ENCODE peak calls at places on chromosomes 13 and 19, in six cellular contexts. L, R, O, Z, X and P are unnamed samples.

GRCh38 chr19:56109216-56109615 is 11.9 kb downstream of the ZNF787 start:
- DNase-seq in L (no peak), R (no peak), O (no peak), Z (peak), X (no peak), P (no peak)

GRCh38 chr13:25675060-25675459 is 303.3 kb downstream of the ATP8A2 start:
- DNase-seq in L (no peak), R (no peak), O (no peak), Z (no peak), X (no peak), P (no peak)

GRCh38 chr19:6577410-6578125 is 13.4 kb downstream of the CD70 start:
- DNase-seq in L (peak), R (no peak), O (no peak), Z (no peak), X (no peak), P (no peak)

GRCh38 chr19:30388327-30388726 is 16.1 kb downstream of the ZNF536 start:
- DNase-seq in L (no peak), R (no peak), O (no peak), Z (no peak), X (no peak), P (no peak)

GRCh38 chr19:23799321-23799720 is 40.6 kb upstream of the ZNF681 start:
- DNase-seq in L (no peak), R (no peak), O (no peak), Z (no peak), X (no peak), P (no peak)

GRCh38 chr19:49387936-49388372 is at the start of gene KASH5:
- DNase-seq in L (no peak), R (no peak), O (no peak), Z (peak), X (peak), P (no peak)

GRCh38 chr13:64551755-64552154 is 2678.4 kb downstream of the PCDH9 start:
- DNase-seq in L (no peak), R (no peak), O (no peak), Z (peak), X (no peak), P (no peak)

GRCh38 chr19:18046066-18046718 is 38.2 kb downstream of the ARRDC2 start:
- DNase-seq in L (peak), R (no peak), O (no peak), Z (peak), X (no peak), P (no peak)

GRCh38 chr13:109764474-109765292 is 21.7 kb downstream of the IRS2 start:
- DNase-seq in L (peak), R (peak), O (no peak), Z (no peak), X (no peak), P (no peak)

GRCh38 chr19:15666883-15667282 is 6.0 kb upstream of the CYP4F12 start:
- DNase-seq in L (no peak), R (no peak), O (no peak), Z (no peak), X (no peak), P (no peak)

GRCh38 chr19:16587031-16588023 is 15.1 kb upstream of the SLC35E1 start:
- DNase-seq in L (peak), R (no peak), O (no peak), Z (peak), X (no peak), P (no peak)

GRCh38 chr19:4327252-4327876 is 11.3 kb downstream of the STAP2 start:
- DNase-seq in L (peak), R (peak), O (no peak), Z (peak), X (peak), P (no peak)

GRCh38 chr13:51814825-51815650 is 11.1 kb upstream of the DHRS12 start:
- DNase-seq in L (peak), R (no peak), O (no peak), Z (peak), X (peak), P (no peak)

GRCh38 chr19:2324220-2324948 is 4.0 kb downstream of the LSM7 start:
- DNase-seq in L (no peak), R (no peak), O (no peak), Z (no peak), X (no peak), P (no peak)

GRCh38 chr13:48741377-48741776 is 87.6 kb downstream of the CYSLTR2 start:
- DNase-seq in L (no peak), R (no peak), O (no peak), Z (peak), X (no peak), P (no peak)

GRCh38 chr19:35254341-35255297 is 5.8 kb downstream of the LSR start:
- DNase-seq in L (no peak), R (no peak), O (no peak), Z (no peak), X (no peak), P (no peak)

GRCh38 chr13:113625965-113626661 is 31.9 kb downstream of the ATP4B start:
- DNase-seq in L (no peak), R (peak), O (no peak), Z (peak), X (no peak), P (no peak)

DNA sequence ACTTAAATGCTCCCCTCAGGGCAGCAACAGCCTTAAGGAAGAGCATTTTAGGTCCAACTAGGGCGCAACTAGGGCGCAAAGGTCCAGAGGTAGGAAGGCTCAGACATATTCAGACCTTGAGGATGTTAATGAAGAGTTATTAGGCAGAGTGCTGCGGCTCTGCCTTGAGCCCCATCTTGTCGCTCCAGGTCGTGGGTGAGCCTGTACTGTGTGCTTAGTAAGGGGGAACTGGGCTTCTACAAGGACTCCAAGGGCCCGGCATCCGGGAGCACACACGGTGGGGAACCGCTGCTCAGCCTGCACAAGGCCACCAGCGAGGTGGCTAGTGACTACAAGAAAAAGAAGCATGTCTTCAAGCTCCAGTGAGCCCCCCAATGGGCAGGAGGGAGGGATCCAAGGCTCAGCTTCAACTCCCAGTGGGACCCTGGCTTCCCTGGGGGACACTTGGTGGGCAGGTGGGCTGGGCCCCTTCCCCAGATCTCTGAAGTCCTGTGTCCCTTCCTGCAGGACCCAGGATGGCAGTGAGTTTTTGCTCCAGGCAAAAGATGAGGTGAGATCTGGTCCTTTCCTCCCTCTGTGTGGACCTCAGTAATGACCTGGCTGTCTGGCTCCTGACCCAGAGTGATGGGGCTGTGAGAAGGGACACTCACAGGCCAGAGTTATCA is 4.7 kb upstream of the SHKBP1 start:
- DNase-seq in L (no peak), R (no peak), O (no peak), Z (no peak), X (no peak), P (no peak)
- TF ChIP-seq CTCF in L (no peak), R (no peak), O (no peak), Z (no peak), X (no peak), P (no peak)

GRCh38 chr13:112067871-112068305 is 939 bp downstream of the SOX1 start:
- DNase-seq in L (no peak), R (no peak), O (no peak), Z (no peak), X (no peak), P (no peak)

GRCh38 chr13:112065867-112066623 is 904 bp upstream of the SOX1 start:
- DNase-seq in L (no peak), R (no peak), O (no peak), Z (no peak), X (no peak), P (no peak)

GRCh38 chr13:112065521-112065866 is 1.5 kb upstream of the SOX1 start:
- DNase-seq in L (no peak), R (no peak), O (no peak), Z (no peak), X (no peak), P (no peak)

GRCh38 chr13:112067121-112067741 is at the start of gene SOX1:
- DNase-seq in L (no peak), R (no peak), O (no peak), Z (no peak), X (no peak), P (no peak)

DNA sequence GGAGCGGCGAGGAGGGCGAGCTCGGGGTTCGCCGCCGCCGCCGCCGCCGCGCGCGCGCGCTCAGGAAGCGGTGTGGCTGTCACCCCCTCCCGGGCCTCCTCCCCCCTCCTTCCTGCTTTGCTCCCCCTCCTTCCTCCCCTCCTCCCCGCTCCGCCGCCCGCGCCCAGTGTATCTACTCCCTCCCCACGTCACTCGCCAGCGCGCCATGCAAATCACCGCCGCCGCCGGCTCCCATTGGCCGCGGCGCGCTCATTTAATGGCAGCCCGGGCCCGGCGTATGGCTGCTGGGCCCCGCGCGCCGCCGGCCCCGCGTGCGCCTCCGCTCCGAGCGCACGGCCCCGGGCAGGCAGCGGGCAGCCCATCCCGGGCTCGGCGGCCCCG is 335 bp upstream of the SOX1 start:
- DNase-seq in L (no peak), R (peak), O (no peak), Z (peak), X (peak), P (no peak)
- H3K4me3 ChIP-seq in L (no peak), R (peak), O (peak), Z (no peak), X (peak), P (no peak)

DNA sequence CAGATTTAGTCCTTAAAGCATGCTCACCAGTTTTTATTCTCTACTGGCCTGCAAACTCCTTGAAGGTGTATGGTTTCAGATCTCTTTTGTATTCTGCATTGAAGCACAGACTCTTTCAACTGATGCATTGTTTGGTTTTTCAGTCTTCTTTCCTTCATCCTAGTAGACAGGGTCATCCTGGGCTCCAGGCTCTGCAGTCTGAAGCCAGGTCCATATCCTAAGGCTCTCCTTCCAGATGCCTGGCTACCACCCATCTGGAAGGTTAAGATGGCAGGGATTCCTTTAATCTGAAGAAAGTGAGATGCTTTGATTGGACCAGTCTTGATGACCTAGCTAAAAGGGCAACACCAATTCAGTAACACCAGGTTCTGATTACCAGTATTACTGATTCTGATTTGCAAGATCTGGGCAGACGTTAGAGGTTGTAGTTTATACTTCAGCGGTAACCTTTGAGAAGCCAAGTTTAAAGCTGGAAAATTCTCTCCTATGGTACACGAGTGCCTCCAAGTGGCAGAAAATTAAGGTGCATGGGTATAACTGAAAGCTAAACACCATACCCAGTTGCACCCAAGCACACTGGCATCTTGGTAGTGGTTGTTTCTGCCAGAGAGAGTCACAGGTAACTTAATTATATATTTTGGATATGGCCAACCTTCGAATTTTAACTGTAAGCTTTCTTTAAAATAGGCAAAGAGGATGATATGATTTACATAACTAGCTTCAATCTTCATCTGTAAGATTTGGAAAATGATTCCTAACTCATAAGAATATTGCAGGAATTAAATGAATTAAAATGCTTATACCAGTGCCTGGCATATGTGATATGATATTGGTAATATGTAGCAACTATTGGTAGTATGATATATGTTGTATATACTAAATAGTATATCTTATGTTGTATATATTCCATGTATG is 1651.9 kb upstream of the MIR17HG start:
- DNase-seq in L (peak), R (no peak), O (no peak), Z (peak), X (peak), P (peak)
- TF ChIP-seq CTCF in L (peak), R (peak), O (no peak), Z (peak), X (peak), P (peak)

GRCh38 chr13:42487221-42487620 is 86.7 kb upstream of the TNFSF11 start:
- DNase-seq in L (no peak), R (no peak), O (no peak), Z (no peak), X (no peak), P (no peak)
- H3K4me3 ChIP-seq in L (no peak), R (no peak), O (no peak), Z (no peak), X (no peak), P (no peak)

GRCh38 chr13:108077284-108077683 is 138.1 kb downstream of the LIG4 start:
- DNase-seq in L (no peak), R (no peak), O (no peak), Z (no peak), X (no peak), P (no peak)
- TF ChIP-seq CTCF in L (no peak), R (no peak), O (no peak), Z (no peak), X (no peak), P (no peak)

GRCh38 chr13:27820524-27821482 is 28.5 kb downstream of the GSX1 start:
- DNase-seq in L (no peak), R (no peak), O (no peak), Z (no peak), X (no peak), P (no peak)

GRCh38 chr13:27822873-27823311 is 30.6 kb downstream of the GSX1 start:
- DNase-seq in L (no peak), R (no peak), O (no peak), Z (peak), X (no peak), P (no peak)

GRCh38 chr13:27824121-27824520 is 31.8 kb downstream of the GSX1 start:
- DNase-seq in L (no peak), R (no peak), O (no peak), Z (no peak), X (no peak), P (no peak)

GRCh38 chr13:27821566-27821965 is 29.3 kb downstream of the GSX1 start:
- DNase-seq in L (no peak), R (no peak), O (no peak), Z (no peak), X (no peak), P (no peak)

DNA sequence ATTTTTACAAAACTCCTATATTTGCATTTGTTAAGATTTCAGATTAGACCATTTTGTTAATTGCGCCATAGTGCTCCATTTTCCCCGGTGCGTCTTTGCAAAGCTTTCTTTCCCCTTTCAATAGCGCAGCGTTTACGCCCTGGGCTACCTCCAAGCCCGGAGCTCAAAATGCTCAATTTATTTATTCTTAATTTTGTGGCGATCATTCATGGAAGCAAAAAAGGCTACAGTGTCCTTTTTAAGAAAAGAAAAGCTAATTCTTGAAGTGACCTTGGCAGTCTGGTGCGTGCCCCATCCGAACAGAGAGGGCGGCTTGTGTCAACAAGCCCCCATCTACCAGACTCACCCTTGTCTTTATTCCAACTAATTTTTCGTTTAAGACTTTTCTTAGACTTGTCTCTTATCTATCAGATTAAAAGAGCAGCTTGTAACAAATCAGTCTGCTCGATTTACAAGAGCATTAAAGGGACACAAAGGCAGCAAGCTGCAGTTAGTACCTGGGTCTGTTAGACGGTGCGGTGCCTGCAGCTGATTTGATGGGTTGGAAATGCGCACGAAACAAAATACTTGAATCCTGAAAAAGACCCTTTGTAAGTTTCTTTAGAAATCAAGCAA is 30.1 kb downstream of the GSX1 start:
- DNase-seq in L (no peak), R (no peak), O (no peak), Z (no peak), X (no peak), P (no peak)
- H3K4me3 ChIP-seq in L (no peak), R (no peak), O (no peak), Z (no peak), X (no peak), P (no peak)

GRCh38 chr13:89380101-89380500 is 1708.9 kb downstream of the SLITRK5 start:
- DNase-seq in L (peak), R (no peak), O (no peak), Z (no peak), X (no peak), P (peak)

GRCh38 chr13:89382986-89383385 is 1711.8 kb downstream of the SLITRK5 start:
- DNase-seq in L (no peak), R (no peak), O (no peak), Z (no peak), X (no peak), P (no peak)

GRCh38 chr13:89383891-89384290 is 1712.7 kb downstream of the SLITRK5 start:
- DNase-seq in L (no peak), R (no peak), O (no peak), Z (no peak), X (no peak), P (no peak)
- TF ChIP-seq CTCF in L (no peak), R (no peak), O (no peak), Z (no peak), X (no peak), P (no peak)

GRCh38 chr19:48206402-48207093 is 36.1 kb downstream of the ZSWIM9 start:
- DNase-seq in L (no peak), R (no peak), O (no peak), Z (no peak), X (no peak), P (no peak)
- H3K4me3 ChIP-seq in L (no peak), R (no peak), O (no peak), Z (no peak), X (no peak), P (no peak)

GRCh38 chr13:59263531-59263930 is 900.2 kb downstream of the DIAPH3 start:
- DNase-seq in L (no peak), R (no peak), O (no peak), Z (no peak), X (no peak), P (no peak)

GRCh38 chr13:59266478-59267063 is 897.2 kb downstream of the DIAPH3 start:
- DNase-seq in L (no peak), R (no peak), O (no peak), Z (peak), X (no peak), P (no peak)

GRCh38 chr13:59259416-59260000 is 904.2 kb downstream of the DIAPH3 start:
- DNase-seq in L (no peak), R (no peak), O (no peak), Z (no peak), X (no peak), P (no peak)

DNA sequence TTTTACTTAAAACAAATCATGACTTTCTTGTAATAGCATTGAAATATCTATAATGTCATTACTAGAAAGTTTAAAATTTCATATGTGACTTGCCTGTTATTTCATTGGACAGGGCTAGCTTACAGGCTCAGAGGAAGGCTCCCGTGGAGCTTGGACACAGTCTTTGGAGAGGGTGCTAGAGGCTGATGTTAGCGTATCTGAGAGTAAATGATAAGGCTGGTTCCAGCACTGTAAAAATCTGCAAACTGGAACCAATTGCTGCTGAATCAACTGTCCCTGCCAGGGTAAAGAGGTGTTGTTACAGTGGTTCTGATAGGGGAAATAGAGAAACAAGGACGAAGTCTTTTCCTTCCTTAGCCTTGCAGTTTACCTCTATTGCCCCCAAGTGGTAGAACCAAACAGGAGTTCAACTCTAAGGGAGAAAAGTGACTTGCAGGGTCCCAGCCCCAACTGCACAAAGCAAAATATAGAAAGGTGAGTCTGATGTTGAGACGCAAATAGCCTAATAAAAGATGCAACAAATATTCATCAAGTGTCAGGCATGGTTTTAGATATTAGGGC is 901.7 kb downstream of the DIAPH3 start:
- DNase-seq in L (peak), R (no peak), O (no peak), Z (peak), X (no peak), P (no peak)
- TF ChIP-seq CTCF in L (peak), R (peak), O (no peak), Z (peak), X (peak), P (peak)

DNA sequence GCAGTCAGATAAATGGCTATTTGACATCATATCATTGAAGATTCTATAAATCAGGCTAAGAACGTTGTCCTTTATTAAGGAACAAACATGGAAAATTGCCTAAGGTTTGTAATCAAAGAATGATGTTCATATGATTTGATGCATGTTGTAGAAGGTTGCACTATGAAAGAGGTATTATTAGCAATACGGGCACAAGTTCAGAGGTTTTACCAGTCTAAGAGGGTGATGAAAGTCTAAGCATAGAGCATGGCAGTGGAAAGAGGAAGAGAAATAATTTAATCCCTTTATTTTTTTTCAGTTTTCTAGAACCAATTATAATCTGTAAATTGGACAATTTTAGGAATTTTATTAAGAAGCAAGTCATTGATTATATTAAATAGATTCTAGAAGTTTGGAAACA is 450.7 kb downstream of the FGF14 start:
- DNase-seq in L (no peak), R (no peak), O (no peak), Z (no peak), X (no peak), P (no peak)
- H3K4me3 ChIP-seq in L (no peak), R (no peak), O (no peak), Z (no peak), X (no peak), P (no peak)